ENCODE peak calls at places on chromosomes 1 and 21, in five cellular contexts. B, J, X, Y and I are unnamed samples.

GRCh38 chr1:11806307-11806936 is 431 bp downstream of the CLCN6 start:
- DNase-seq in J (peak), X (no peak), B (peak), Y (no peak), I (no peak)

GRCh38 chr1:170665625-170666024 is 1.7 kb downstream of the PRRX1 start:
- DNase-seq in J (no peak), B (no peak), Y (no peak), X (no peak), I (no peak)

GRCh38 chr21:20424943-20425342 is 573.3 kb upstream of the NCAM2 start:
- DNase-seq in J (no peak), B (no peak), Y (no peak), X (no peak), I (no peak)

GRCh38 chr1:233025156-233025555 is 74.7 kb downstream of the NTPCR start:
- DNase-seq in Y (peak), X (no peak), B (no peak), J (peak), I (no peak)

GRCh38 chr1:63622847-63623566 is 29.8 kb downstream of the PGM1 start:
- DNase-seq in X (no peak), B (no peak), Y (no peak), J (no peak), I (no peak)

GRCh38 chr1:167059729-167060107 is 30.5 kb downstream of the GPA33 start:
- DNase-seq in Y (no peak), X (no peak), B (no peak), J (no peak), I (no peak)

GRCh38 chr1:217910791-217911320 is 279.7 kb downstream of the SPATA17 start:
- DNase-seq in Y (no peak), X (no peak), J (no peak), B (no peak), I (no peak)

GRCh38 chr21:41519806-41520559 is 12.0 kb upstream of the TMPRSS2 start:
- DNase-seq in J (no peak), B (no peak), Y (no peak), X (no peak), I (no peak)

GRCh38 chr1:40662864-40663263 is 2.6 kb downstream of the RIMS3 start:
- DNase-seq in X (no peak), J (no peak), B (peak), Y (no peak), I (no peak)

GRCh38 chr1:147620543-147620942 is 49.8 kb downstream of the ACP6 start:
- DNase-seq in Y (no peak), J (no peak), X (no peak), B (no peak), I (no peak)

GRCh38 chr1:54904476-54905048 is 17.6 kb upstream of the DHCR24 start:
- DNase-seq in J (peak), B (peak), Y (no peak), X (no peak), I (peak)

GRCh38 chr1:26156285-26157038 is 2.4 kb upstream of the FAM110D start:
- DNase-seq in J (no peak), B (no peak), Y (no peak), X (no peak), I (no peak)

GRCh38 chr1:209900734-209901133 is 37.3 kb upstream of the SYT14 start:
- DNase-seq in Y (no peak), J (peak), X (no peak), B (peak), I (no peak)

GRCh38 chr1:214843281-214843680 is 239.3 kb upstream of the KCNK2 start:
- DNase-seq in X (no peak), B (peak), Y (no peak), J (peak), I (no peak)

GRCh38 chr1:3319874-3320245 is 134.6 kb upstream of the ARHGEF16 start:
- DNase-seq in X (no peak), J (peak), Y (peak), B (peak), I (no peak)

DNA sequence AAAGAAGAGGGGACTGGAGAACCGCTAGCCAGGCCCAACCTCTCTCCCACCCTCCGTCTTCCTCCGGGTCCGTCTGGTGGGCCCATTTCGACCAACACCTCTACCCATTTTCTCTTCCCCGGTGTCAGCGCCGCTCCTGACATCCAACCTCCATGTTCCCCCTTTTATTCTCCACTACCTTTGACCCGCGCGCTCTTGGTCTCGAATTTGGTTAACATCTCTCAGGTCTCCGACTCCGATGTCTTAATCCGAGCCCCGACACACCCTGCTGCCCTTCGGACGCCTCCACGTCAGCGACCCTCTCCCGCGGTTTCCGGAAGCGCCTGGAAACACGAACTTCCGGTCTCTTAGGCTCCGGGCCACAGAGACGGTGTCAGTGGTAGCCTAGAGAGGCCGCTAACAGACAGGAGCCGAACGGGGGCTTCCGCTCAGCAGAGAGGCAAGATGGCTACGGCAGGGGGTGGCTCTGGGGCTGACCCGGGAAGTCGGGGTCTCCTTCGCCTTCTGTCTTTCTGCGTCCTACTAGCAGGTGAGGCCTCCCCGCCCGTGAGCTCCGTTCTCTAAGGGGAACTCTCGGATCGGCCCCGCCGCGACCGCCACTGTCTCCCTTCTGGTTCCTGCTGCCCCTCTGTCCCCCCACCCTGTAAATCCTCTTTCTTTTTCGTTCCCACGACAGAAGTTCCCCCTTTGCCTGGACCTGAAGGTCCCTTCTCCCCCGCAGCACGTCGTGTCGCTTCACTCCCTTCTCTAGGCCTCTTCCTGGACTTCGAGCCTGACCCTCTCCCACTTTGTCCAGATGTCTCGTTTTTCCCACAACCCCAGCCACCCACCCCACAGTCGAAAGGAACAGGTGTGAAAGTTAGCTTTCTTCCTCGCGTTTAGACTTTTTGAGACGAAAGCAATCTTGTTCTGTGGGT is at the start of the genes COPA and NCSTN:
- DNase-seq in B (peak), X (peak), J (peak), Y (peak), I (peak)
- TF ChIP-seq CTCF in B (peak), X (no peak), J (no peak), Y (no peak), I (no peak)

GRCh38 chr1:199954701-199955100 is 72.8 kb upstream of the NR5A2 start:
- DNase-seq in B (no peak), J (no peak), X (no peak), Y (peak), I (no peak)
- TF ChIP-seq CTCF in B (peak), J (peak), X (no peak), Y (peak), I (no peak)

GRCh38 chr1:14784790-14785773 is 186.6 kb downstream of the KAZN start:
- DNase-seq in J (no peak), X (no peak), Y (no peak), B (no peak), I (no peak)

GRCh38 chr1:14786104-14786675 is 187.7 kb downstream of the KAZN start:
- DNase-seq in X (no peak), Y (no peak), J (no peak), B (no peak), I (no peak)

GRCh38 chr1:14788065-14788464 is 189.6 kb downstream of the KAZN start:
- DNase-seq in X (no peak), Y (no peak), B (no peak), J (no peak), I (no peak)

GRCh38 chr1:14790967-14791366 is 192.5 kb downstream of the KAZN start:
- DNase-seq in B (no peak), X (no peak), Y (no peak), J (no peak), I (no peak)

GRCh38 chr1:14787604-14788003 is 189.1 kb downstream of the KAZN start:
- DNase-seq in J (no peak), X (no peak), Y (peak), B (peak), I (no peak)
- TF ChIP-seq CTCF in J (no peak), X (no peak), Y (no peak), B (no peak), I (no peak)

GRCh38 chr1:68321084-68321685 is 88.9 kb upstream of the WLS start:
- DNase-seq in Y (peak), J (peak), X (peak), B (peak), I (no peak)
- TF ChIP-seq CTCF in Y (peak), J (peak), X (no peak), B (peak), I (peak)

DNA sequence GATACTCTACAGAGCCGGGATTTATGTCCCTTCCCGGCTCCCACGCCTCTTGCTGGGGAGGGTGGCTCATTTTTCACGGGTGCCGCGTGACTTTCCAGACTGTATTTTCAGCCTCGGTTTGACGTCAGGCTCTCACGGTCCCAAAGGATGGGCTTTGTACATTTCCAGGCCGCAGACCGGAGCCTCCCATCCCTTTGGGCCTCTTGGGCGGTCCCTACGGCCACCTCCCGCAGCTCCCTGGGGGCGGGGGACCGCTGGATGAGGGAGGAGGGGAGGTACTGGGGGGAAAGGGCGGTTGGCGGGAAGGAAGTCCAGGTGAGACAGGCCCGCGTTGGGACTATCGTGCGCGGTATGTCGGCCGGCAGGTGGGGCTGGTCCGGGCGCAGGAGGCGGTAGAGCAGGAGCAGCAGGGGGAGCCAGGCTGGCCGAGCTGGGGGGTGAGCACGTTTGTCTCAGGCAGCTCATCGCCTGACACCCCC is 17.9 kb downstream of the UBL4B start:
- DNase-seq in Y (no peak), J (no peak), B (no peak), X (no peak), I (no peak)
- TF ChIP-seq CTCF in Y (no peak), J (peak), B (peak), X (no peak), I (no peak)

GRCh38 chr1:1349256-1350012 is at the start of gene DVL1:
- DNase-seq in J (peak), X (no peak), Y (peak), B (no peak), I (no peak)
- TF ChIP-seq CTCF in J (peak), X (no peak), Y (no peak), B (peak), I (peak)

GRCh38 chr1:223125249-223125648 is 17.8 kb downstream of the TLR5 start:
- DNase-seq in B (no peak), Y (no peak), X (no peak), J (no peak), I (no peak)

GRCh38 chr1:223129229-223129851 is 13.7 kb downstream of the TLR5 start:
- DNase-seq in B (no peak), X (peak), Y (peak), J (peak), I (no peak)

DNA sequence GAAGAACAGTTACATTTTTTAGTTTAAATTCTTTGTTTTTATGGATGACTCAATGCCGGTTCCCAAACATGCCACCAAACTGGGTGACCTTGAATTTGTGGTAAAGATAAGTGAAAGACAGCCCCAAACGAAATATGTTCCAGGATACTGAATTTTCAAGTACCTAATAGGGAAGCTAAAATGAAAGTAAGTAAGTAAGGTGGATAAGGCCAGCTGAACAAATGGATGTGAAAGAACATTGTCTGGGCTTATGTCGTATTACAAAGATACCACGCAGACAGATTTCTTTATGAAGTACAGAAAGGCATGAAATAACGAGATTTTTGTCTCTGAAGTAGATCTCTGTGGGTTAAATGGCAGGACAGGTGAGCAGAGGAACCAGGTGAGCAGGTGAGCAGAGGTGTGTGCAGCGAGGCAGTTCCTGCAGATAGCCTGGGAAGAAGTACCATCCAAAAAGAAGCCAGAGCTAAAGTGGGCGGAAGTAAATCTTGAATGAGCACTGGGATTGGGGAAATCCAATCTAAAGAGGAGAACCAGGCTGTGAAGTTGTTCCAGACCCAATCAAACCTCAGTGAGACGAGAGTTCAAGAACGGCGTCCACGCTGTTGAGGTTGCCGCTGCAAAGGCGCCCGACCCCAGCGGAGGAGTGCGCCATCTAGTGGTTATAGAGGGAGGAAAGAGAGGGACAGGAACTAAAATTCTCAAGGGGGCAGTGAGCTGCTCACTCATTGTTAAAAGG is 19.6 kb downstream of the TLR5 start:
- DNase-seq in B (peak), X (peak), J (peak), Y (peak), I (no peak)
- TF ChIP-seq CTCF in B (peak), X (no peak), J (peak), Y (peak), I (peak)

GRCh38 chr1:91499904-91500755 is 521 bp upstream of the CDC7 start:
- DNase-seq in X (no peak), J (no peak), Y (no peak), B (no peak), I (no peak)

GRCh38 chr1:91502138-91502881 is 1.7 kb downstream of the CDC7 start:
- DNase-seq in Y (no peak), X (no peak), B (no peak), J (no peak), I (no peak)

GRCh38 chr1:91501527-91501859 is 842 bp downstream of the CDC7 start:
- DNase-seq in X (no peak), B (peak), J (peak), Y (no peak), I (no peak)

GRCh38 chr1:91499346-91499745 is 1.3 kb upstream of the CDC7 start:
- DNase-seq in X (no peak), Y (no peak), J (no peak), B (no peak), I (no peak)

GRCh38 chr1:91500756-91501526 is at the start of gene CDC7:
- DNase-seq in X (peak), J (peak), Y (peak), B (peak), I (peak)
- TF ChIP-seq CTCF in X (no peak), J (peak), Y (peak), B (peak), I (peak)

DNA sequence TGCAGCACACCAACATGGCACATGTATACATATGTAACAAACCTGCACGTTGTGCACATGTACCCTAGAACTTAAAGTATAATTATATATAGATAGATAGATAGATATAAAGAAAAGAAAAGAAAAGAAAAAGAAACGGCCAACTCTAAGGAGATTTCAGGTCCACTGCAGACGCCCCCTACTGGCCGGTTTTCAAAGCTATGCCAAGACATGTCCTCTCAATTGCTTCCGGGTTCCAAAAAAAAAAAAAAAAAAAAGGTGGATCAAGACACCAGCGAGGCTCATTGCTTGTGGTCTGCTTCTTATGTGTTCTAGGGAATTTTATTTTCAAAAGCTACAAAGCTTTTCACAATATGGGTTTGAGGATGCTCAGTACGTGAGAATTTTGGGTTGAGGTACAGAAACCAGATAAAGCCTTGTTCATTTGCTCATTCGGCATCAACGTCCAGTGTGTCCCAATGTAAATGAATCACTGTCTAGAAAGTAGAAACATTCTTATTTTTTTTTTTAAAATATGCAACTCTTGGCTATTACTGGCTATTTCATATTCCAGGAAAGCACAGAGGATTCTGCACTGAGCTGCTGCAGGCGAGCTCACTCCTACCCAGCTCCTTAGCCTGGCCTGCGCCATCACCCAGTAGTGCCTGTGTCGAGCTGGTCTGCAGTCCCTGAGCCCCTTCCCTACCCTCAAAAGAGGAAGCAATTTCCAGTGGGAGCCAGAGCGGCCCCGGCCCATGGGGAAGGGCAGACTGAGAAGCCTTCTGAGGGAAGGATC is 643.0 kb downstream of the KIF26B start:
- DNase-seq in X (no peak), Y (peak), B (no peak), J (no peak), I (no peak)
- TF ChIP-seq CTCF in X (no peak), Y (peak), B (peak), J (peak), I (peak)

DNA sequence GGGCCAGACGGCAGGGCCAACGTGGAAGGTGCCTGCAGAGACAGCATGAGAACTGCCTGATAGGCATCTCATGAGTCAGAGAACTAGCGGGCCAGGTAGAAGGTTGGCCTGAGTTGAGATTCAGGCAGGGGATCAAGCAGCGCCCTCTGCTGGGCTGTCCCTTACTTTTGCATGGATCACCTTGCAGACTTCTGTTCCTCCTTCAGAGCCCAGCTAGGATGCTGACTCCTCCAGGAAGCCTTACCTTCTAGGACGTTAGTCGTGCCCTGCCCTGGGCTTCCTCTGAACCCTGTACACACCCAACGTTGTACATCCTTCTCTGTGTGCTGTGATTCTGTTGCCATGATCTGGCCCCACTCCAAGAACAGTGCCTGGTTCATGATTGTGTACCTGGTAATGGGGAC is 231.3 kb upstream of the VAMP3 start:
- DNase-seq in B (peak), X (peak), J (no peak), Y (peak), I (no peak)
- TF ChIP-seq CTCF in B (peak), X (no peak), J (no peak), Y (peak), I (peak)